ENCODE peak calls at places on chromosomes 1 and 21, in four cellular contexts. L is fibroblast of lung, F is endodermal cell, D is MM.1S. E is an unnamed sample. For H3K9me3, the result is how much of the 10 kb centered on the place peaks cover.

GRCh38 chr1:23600283-23600682 is 41.0 kb upstream of the ID3 start:
- DNase-seq in L (no peak), F (no peak), D (no peak), E (no peak)

GRCh38 chr1:34162852-34163766 is 1.9 kb downstream of the CSMD2 start:
- DNase-seq in L (peak), F (peak), D (peak), E (peak)

GRCh38 chr1:215045647-215046308 is 36.8 kb upstream of the KCNK2 start:
- DNase-seq in L (no peak), F (no peak), D (no peak), E (no peak)

GRCh38 chr1:75134939-75135828 is 996 bp downstream of the LHX8 start:
- DNase-seq in L (peak), F (peak), D (peak), E (no peak)

GRCh38 chr1:37946703-37947360 is at the start of gene INPP5B:
- DNase-seq in L (peak), F (peak), D (peak), E (peak)

GRCh38 chr1:207164086-207164485 is 60.1 kb downstream of the C4BPA start:
- DNase-seq in L (no peak), F (no peak), D (peak), E (no peak)

GRCh38 chr1:114094303-114094663 is 59.4 kb downstream of the SYT6 start:
- DNase-seq in L (peak), F (no peak), D (no peak), E (no peak)

GRCh38 chr1:206005234-206005633 is 2.0 kb upstream of the RAB7B start:
- DNase-seq in L (no peak), F (peak), D (no peak), E (no peak)

GRCh38 chr1:18020021-18020817 is 87.4 kb upstream of the IGSF21 start:
- DNase-seq in L (no peak), F (no peak), D (no peak), E (no peak)

GRCh38 chr21:44088401-44088780 is 18.8 kb upstream of the PWP2 start:
- DNase-seq in L (no peak), F (no peak), D (no peak), E (peak)

GRCh38 chr1:106910798-106911197 is 145.7 kb upstream of the PRMT6 start:
- DNase-seq in L (peak), F (no peak), D (no peak), E (no peak)

GRCh38 chr1:19435851-19436465 is 49.4 kb downstream of the CAPZB start:
- DNase-seq in L (peak), F (no peak), D (no peak), E (no peak)

GRCh38 chr1:7298749-7299151 is 472.3 kb upstream of the VAMP3 start:
- DNase-seq in L (peak), F (peak), D (no peak), E (no peak)

GRCh38 chr1:156663178-156663577 is 14.0 kb downstream of the NES start:
- DNase-seq in L (peak), F (peak), D (no peak), E (no peak)

GRCh38 chr1:61754545-61754944 is 12.3 kb downstream of the PATJ start:
- DNase-seq in L (no peak), F (no peak), D (no peak), E (no peak)

GRCh38 chr21:45417256-45417950 is 12.4 kb downstream of the COL18A1 start:
- DNase-seq in L (peak), F (peak), D (no peak), E (peak)

GRCh38 chr1:20207546-20207945 is 21.2 kb upstream of the PLA2G2C start:
- DNase-seq in L (peak), F (no peak), D (no peak), E (no peak)

GRCh38 chr1:42847111-42847580 is 733 bp downstream of the ZNF691 start:
- DNase-seq in L (no peak), F (no peak), D (no peak), E (no peak)

GRCh38 chr1:34163792-34164509 is 1.1 kb downstream of the CSMD2 start:
- DNase-seq in L (peak), F (peak), D (peak), E (no peak)

GRCh38 chr1:32352831-32353383 is 9.4 kb downstream of the FAM229A start:
- DNase-seq in L (no peak), F (no peak), D (no peak), E (no peak)

GRCh38 chr1:34721241-34721640 is 33.6 kb upstream of the GJB5 start:
- DNase-seq in L (no peak), F (no peak), D (no peak), E (no peak)

GRCh38 chr1:21305155-21305899 is 15.1 kb upstream of the ECE1 start:
- DNase-seq in L (no peak), F (no peak), D (no peak), E (no peak)

GRCh38 chr1:230758705-230759354 is 11.6 kb downstream of the CAPN9 start:
- DNase-seq in L (no peak), F (no peak), D (no peak), E (no peak)

GRCh38 chr1:99674665-99675064 is 28.8 kb downstream of the PALMD start:
- DNase-seq in L (no peak), F (no peak), D (no peak), E (no peak)

GRCh38 chr1:209595032-209595431 is 11.5 kb downstream of the CAMK1G start:
- DNase-seq in L (no peak), F (no peak), D (no peak), E (no peak)

GRCh38 chr1:46820560-46821060 is 21.8 kb downstream of the CYP4B1 start:
- DNase-seq in L (no peak), F (peak), D (no peak), E (no peak)

DNA sequence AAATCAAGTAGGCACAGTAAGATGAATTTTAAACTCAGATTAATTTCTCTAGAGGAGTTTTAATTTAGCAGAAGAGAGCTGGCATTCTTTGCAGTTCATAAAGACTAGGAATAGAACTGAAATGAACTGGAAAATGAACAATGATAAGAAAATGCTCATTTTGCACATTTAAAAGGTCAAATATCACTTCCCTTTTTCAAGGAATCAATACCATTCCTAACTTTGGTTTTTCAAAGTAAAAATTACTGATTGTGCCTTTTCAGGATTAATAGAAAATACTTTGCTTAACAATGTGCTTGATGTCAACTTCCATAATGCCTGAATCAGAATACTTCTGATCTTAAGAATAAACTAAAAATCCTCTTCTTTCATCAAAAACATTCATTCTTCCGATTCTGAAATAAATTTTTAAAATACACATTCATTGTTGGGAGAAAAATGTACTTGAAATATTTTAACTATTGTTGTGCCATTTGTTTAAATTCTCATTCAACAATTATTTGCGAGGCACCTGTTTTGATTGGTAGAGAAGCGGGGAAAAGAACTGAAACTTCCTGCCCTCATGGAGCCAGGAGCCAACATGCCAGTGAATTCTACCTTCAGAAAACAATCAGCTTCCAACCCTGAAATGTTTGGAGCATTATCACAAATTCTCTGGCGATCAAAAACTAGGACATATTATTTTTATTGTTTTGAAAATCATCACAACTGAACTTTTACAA is 2.1 kb downstream of the SCAF4 start:
- DNase-seq in L (no peak), F (no peak), D (no peak), E (no peak)
- H3K27ac ChIP-seq in L (no peak), F (no peak), D (no peak), E (no peak)

DNA sequence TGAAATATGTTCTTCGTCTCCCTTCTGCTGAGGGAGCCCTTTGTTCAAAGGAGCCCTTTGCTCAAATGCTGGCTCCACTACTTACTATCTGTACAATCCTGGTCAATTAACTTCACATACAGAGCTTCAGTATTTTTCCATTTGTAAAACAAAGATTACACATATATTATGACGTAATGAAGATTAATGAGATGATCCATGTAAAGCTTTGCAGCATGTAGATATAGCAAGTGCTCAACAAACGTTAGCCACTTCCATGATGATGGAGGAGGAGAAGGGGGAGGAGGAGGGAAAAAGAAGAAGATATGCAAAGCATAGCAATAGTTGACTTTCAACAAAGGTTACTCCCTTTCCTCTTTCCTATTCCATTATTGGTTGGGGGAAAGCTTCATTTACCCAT is 10.1 kb upstream of the DDAH1 start:
- DNase-seq in L (no peak), F (no peak), D (no peak), E (no peak)
- H3K9ac ChIP-seq in L (no peak), F (no peak), D (no peak), E (no peak)

DNA sequence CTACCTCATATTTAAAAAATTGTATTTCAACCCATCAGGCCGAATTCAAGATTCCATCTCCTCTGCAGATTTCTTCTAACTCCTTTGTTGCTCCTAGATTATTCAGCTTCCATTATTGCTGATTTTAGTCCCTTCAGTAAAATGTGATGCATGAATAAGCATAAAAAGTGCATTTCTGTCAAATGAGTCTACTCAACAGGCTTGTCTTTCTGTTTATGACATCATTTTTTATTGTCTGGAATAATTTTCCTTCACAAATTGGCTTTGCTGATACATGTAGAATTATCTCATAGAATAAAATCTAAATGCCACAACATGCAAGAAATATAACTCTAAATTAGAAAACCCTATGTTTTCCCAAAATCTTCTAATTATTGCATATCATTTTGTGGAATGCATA is 1.6 kb upstream of the OR2M5 start:
- DNase-seq in L (no peak), F (no peak), D (no peak), E (no peak)
- H3K9me3 ChIP-seq in L (under half), F (half or more), D (under half), E (under half)

DNA sequence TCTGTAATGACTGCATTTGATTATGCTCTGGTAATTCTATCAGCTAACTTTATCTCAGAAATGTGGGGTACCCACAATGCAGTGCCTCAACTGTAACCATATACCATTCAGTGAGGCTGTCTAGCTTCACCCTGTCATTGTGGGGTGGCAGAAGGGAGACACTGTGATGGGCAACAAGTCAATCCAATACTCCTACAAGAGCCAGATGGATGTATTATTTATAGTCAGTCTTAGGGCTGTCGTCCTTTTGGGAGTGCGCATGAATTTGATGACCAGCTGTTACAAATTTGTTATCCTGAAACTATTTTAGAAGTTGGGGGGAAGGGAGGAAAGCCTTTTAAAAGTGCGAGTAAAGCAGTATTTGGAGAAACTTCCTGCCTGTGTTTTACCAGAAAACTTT is 1.6 kb upstream of the AKNAD1 start:
- DNase-seq in L (no peak), F (no peak), D (no peak), E (no peak)
- H3K27ac ChIP-seq in L (no peak), F (no peak), D (no peak), E (no peak)

GRCh38 chr1:108852541-108852940 is 4.4 kb downstream of the AKNAD1 start:
- DNase-seq in L (no peak), F (no peak), D (no peak), E (no peak)
- H3K9ac ChIP-seq in L (no peak), F (no peak), D (no peak), E (no peak)